ENCODE peak calls at places on chromosomes 16 and 17, in six cellular contexts. X, T, V, C, U and O are unnamed samples.

GRCh38 chr17:62968445-62968923 is 2.4 kb downstream of the TANC2 start:
- DNase-seq in X (peak; percentile 74), T (peak; percentile 87), V (peak; percentile 80), C (peak; percentile 28), U (peak; percentile 37), O (peak; percentile 68)

GRCh38 chr16:57706717-57707116 is 12.1 kb downstream of the DRC7 start:
- DNase-seq in X (no peak), T (no peak), V (no peak), C (no peak), U (no peak), O (no peak)

GRCh38 chr17:57569860-57570259 is 175.2 kb downstream of the CCDC182 start:
- DNase-seq in X (no peak), T (no peak), V (no peak), C (no peak), U (no peak), O (no peak)

GRCh38 chr17:4604111-4604644 is 19.8 kb downstream of the SMTNL2 start:
- DNase-seq in X (no peak), T (peak; percentile 83), V (no peak), C (peak; percentile 87), U (peak; percentile 65), O (no peak)

GRCh38 chr17:58643147-58643546 is 48.7 kb downstream of the TEX14 start:
- DNase-seq in X (no peak), T (no peak), V (no peak), C (no peak), U (no peak), O (no peak)

GRCh38 chr17:66426397-66427033 is 124.1 kb downstream of the PRKCA start:
- DNase-seq in X (peak; percentile 64), T (no peak), V (peak; percentile 30), C (no peak), U (no peak), O (peak; percentile 29)

GRCh38 chr16:72530434-72530833 is 358.5 kb upstream of the PMFBP1 start:
- DNase-seq in X (no peak), T (no peak), V (no peak), C (no peak), U (no peak), O (no peak)

GRCh38 chr17:36188891-36189306 is 7.7 kb downstream of the CCL3L1 start:
- DNase-seq in X (no peak), T (no peak), V (no peak), C (no peak), U (no peak), O (no peak)

GRCh38 chr16:21713549-21714368 is 50.0 kb downstream of the OTOA start:
- DNase-seq in X (no peak), T (no peak), V (no peak), C (no peak), U (no peak), O (no peak)

GRCh38 chr17:43578699-43579569 is 32.8 kb upstream of the ETV4 start:
- DNase-seq in X (peak; percentile 2), T (no peak), V (no peak), C (no peak), U (no peak), O (peak; percentile 55)

GRCh38 chr16:77700846-77701245 is 21.5 kb upstream of the NUDT7 start:
- DNase-seq in X (no peak), T (no peak), V (no peak), C (no peak), U (no peak), O (no peak)

DNA sequence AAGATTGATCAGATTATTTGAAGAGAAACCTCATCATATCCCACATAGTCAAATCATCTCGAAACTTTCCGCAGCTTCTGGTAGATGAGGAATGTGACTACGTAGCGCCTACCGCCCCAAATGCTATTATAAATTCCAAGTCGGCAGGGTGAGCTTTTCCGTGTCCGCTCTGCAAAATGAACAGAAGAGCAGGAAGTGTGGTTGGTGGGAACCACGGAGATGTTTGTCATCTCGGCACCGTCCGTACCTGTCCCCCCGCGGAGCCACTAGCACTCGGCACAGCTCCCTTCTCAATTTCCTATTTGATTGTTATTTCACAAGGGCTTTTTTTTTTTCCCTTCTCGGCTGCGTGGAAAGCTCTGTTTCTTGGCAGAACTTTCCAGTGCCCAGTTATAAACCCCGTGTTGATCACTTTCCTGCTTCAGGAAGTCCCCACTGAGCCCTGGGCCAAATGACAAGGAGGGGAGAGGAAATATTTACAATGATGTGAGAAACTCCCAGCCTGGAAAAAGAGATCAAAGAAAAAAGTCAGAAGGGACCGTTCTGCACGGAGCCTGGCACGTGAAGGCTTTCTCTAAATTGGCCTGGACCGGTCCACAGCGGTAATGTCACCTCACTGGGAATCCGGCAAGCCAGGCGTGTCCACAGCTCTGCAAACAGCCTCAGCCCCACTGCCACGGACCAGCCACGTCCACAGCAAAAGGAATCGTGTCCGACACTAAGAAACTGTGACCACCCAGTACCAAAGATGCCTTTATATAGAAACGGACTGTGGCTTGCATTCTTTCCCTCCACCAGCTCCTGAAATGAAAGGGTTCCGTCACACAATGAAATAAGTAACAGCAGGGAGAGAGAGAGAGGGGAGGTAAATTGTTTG is 65.0 kb downstream of the MRM3 start:
- DNase-seq in X (no peak), T (no peak), V (no peak), C (no peak), U (no peak), O (no peak)
- H3K27ac ChIP-seq in X (no peak overlapping the region), T (peak overlapping the region; percentile 64), V (no peak overlapping the region), C (no peak overlapping the region), U (peak overlapping the region; percentile 89), O (peak overlapping the region; percentile 64)

DNA sequence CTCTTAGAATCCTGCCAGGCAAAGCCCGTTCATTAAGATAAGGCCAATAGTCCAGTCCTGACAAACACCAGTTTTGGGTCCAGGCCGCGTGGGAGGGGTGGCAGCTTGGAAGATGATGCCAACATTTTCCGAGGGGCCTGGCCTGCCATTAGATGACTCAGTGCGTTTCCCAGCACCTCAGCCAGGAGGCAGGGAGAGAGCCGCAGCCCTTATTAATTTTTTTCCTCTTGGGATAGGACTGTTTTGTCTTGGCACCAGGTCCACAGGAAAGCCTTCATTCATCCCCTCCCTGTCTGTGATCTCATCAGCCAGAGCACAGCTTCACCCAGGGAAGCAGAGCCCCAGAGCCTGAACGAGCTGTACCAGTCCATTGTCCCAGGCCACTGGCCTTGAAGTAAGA is 4.7 kb upstream of the NDEL1 start:
- DNase-seq in X (no peak), T (no peak), V (no peak), C (peak; percentile 69), U (no peak), O (no peak)
- H3K27ac ChIP-seq in X (no peak overlapping the region), T (no peak overlapping the region), V (no peak overlapping the region), C (no peak overlapping the region), U (peak overlapping the region; percentile 52), O (no peak overlapping the region)

DNA sequence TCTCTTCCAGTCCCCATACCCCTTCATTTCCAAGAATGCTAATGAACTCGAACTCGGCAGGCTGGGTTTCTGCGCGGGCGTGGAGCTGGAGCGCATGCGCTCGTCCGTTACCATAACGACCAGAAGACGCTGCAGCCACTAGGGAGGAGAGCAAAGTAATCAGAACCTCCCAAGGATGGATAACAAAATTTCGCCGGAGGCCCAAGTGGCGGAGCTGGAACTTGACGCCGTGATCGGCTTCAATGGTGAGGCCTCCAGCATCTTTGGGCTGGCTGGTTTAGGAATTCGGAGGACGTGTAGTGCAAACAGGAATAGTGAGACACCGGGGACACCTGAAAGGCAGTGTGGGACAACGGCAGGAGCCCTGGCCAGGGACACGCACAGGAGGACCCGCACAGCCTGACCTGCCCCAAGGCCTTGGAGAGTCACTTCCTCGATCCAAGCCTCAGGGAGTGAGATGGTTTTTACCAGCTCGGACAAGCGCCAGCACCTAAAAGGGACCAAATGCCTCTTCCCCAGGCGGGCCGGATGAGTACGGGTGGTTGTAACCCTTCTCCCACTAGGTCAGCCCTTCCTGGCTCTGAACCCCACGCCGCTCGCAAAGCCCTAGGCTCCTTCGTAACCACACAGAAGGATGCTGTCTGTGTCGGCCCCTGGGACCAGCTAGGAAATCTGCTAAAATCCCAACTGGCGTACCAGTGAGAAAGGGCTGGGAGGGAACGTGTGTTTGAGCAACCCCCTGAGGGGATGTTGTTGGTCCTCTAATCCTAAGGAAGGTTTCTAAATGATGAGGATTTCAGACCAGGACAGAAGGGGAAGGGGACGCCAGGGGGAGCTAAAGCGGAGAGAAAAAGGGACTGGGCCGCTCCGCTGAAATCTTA is at the start of gene CFAP52:
- DNase-seq in X (peak; percentile 76), T (peak; percentile 87), V (peak; percentile 65), C (peak; percentile 83), U (peak; percentile 71), O (peak; percentile 80)
- H3K27ac ChIP-seq in X (peak within 1 kb of the TSS; percentile 51), T (peak within 1 kb of the TSS; percentile 41), V (no peak within 1 kb of the TSS), C (no peak within 1 kb of the TSS), U (peak within 1 kb of the TSS; percentile 63), O (peak within 1 kb of the TSS; percentile 75)

GRCh38 chr16:68077866-68078725 is 7.1 kb upstream of the NFATC3 start:
- DNase-seq in X (no peak), T (no peak), V (no peak), C (no peak), U (no peak), O (no peak)
- H3K27ac ChIP-seq in X (peak overlapping the region; percentile 73), T (no peak overlapping the region), V (peak overlapping the region; percentile 98), C (no peak overlapping the region), U (peak overlapping the region; percentile 79), O (no peak overlapping the region)

GRCh38 chr17:45305532-45306087 is 11.2 kb downstream of the MAP3K14 start:
- DNase-seq in X (no peak), T (no peak), V (no peak), C (no peak), U (no peak), O (no peak)
- H3K27ac ChIP-seq in X (no peak overlapping the region), T (no peak overlapping the region), V (no peak overlapping the region), C (no peak overlapping the region), U (peak overlapping the region; percentile 96), O (no peak overlapping the region)

GRCh38 chr17:17849147-17849820 is 12.5 kb upstream of the SREBF1 start:
- DNase-seq in X (peak; percentile 66), T (no peak), V (peak; percentile 49), C (peak; percentile 74), U (peak; percentile 62), O (no peak)

GRCh38 chr17:17851101-17851500 is 14.3 kb upstream of the SREBF1 start:
- DNase-seq in X (no peak), T (peak; percentile 87), V (no peak), C (no peak), U (no peak), O (no peak)

GRCh38 chr17:17853811-17854527 is 17.2 kb upstream of the SREBF1 start:
- DNase-seq in X (no peak), T (no peak), V (no peak), C (no peak), U (no peak), O (no peak)

GRCh38 chr17:17849863-17850373 is 13.1 kb upstream of the SREBF1 start:
- DNase-seq in X (peak; percentile 63), T (peak; percentile 73), V (peak; percentile 74), C (peak; percentile 75), U (peak; percentile 44), O (no peak)

DNA sequence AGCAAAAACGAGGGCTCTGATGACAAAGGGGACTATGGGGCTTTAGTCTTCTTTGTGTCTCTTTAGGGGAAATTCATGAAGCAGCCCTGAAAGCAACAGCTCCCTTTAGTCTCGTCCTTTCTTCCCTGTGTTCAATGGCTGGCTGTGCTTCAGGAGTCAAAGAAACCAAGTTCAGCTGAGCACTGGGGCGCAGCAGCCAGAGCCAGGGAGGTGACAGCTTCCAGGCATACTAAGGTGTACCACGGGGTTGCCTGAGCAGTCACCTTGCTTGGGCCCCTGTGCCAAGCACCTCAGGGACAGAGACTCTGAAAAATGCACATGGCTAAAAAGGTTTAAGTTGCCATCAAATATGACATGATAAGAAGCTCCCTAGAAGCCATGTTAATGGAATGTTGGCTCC is 14.8 kb upstream of the SREBF1 start:
- DNase-seq in X (no peak), T (no peak), V (no peak), C (no peak), U (no peak), O (no peak)
- H3K27ac ChIP-seq in X (no peak overlapping the region), T (peak overlapping the region; percentile 93), V (peak overlapping the region; percentile 36), C (no peak overlapping the region), U (peak overlapping the region; percentile 79), O (no peak overlapping the region)